ENCODE peak calls at places on chromosomes 6 and 20, in six cellular contexts. Y is natural killer cell treated with Interleukin-12 subunit alpha and Interleukin-12 subunit beta and Interleukin-15 and Interleukin-18, amount 100 ng/mL, for 72 hours; M is effector memory CD4-positive, alpha-beta T cell; U is cardiac muscle cell; X is CD4-positive, alpha-beta memory T cell; G is AG20443. O is an unnamed sample.

GRCh38 chr20:24066075-24066700 is 77.6 kb upstream of the GGTLC1 start:
- DNase-seq in Y (no peak), M (no peak), U (no peak), X (peak; percentile 26), G (no peak), O (no peak)

GRCh38 chr6:159100011-159100788 is 55.4 kb upstream of the TAGAP start:
- DNase-seq in Y (no peak), M (no peak), U (no peak), X (no peak), G (peak; percentile 46), O (no peak)

GRCh38 chr6:108988765-108989164 is 105.9 kb downstream of the SESN1 start:
- DNase-seq in Y (no peak), M (no peak), U (no peak), X (no peak), G (no peak), O (no peak)

GRCh38 chr20:11738852-11739251 is 178.8 kb upstream of the BTBD3 start:
- DNase-seq in Y (no peak), M (no peak), U (no peak), X (no peak), G (no peak), O (no peak)

GRCh38 chr6:43847741-43848630 is 78.0 kb downstream of the VEGFA start:
- DNase-seq in Y (no peak), M (no peak), U (no peak), X (no peak), G (no peak), O (no peak)

GRCh38 chr6:167699141-167700036 is 127.3 kb upstream of the AFDN start:
- DNase-seq in Y (peak; percentile 81), M (no peak), U (no peak), X (peak; percentile 32), G (peak; percentile 38), O (no peak)

GRCh38 chr6:168035661-168036616 is 38.5 kb downstream of the KIF25 start:
- DNase-seq in Y (peak; percentile 22), M (no peak), U (no peak), X (no peak), G (peak; percentile 39), O (peak; percentile 59)

GRCh38 chr6:20919677-20920385 is 385.6 kb downstream of the CDKAL1 start:
- DNase-seq in Y (no peak), M (no peak), U (no peak), X (no peak), G (no peak), O (no peak)

GRCh38 chr6:47111685-47112084 is 69.6 kb upstream of the ADGRF1 start:
- DNase-seq in Y (no peak), M (no peak), U (no peak), X (no peak), G (no peak), O (no peak)

GRCh38 chr6:81093046-81093445 is 659.4 kb downstream of the TENT5A start:
- DNase-seq in Y (no peak), M (no peak), U (no peak), X (no peak), G (no peak), O (no peak)

O was measured in retina.